ENCODE peak calls at places on chromosomes 11 and 22, in ten cellular contexts. D is adipocyte; Y is T-helper 2 cell; X is activated effector memory CD4-positive, alpha-beta T cell treated with Interleukin-2 at 50 U/mL for 16 hours; C is anterior cingulate cortex; J is stomach; I is GM18507; R is head of caudate nucleus; L is effector memory CD8-positive, alpha-beta T cell; Z is stimulated activated CD4-positive, alpha-beta T cell treated with anti-CD3 and anti-CD28 coated beads, Interleukin-1b, Interleukin-23, amount 100 ng/mL, for 24 hours. M is an unnamed sample.

GRCh38 chr22:46149998-46150549 is at the start of gene PPARA:
- DNase-seq in D (peak), Y (peak), X (peak), C (peak), J (peak), I (peak), R (peak), L (peak), Z (peak), M (peak)

GRCh38 chr11:65787649-65788622 is 1.1 kb downstream of the OVOL1 start:
- DNase-seq in D (no peak), Y (no peak), X (no peak), C (no peak), J (peak), I (no peak), R (no peak), L (no peak), Z (no peak), M (no peak)

GRCh38 chr11:134949716-134950115 is 537.7 kb upstream of the B3GAT1 start:
- DNase-seq in D (no peak), Y (no peak), X (no peak), C (no peak), J (no peak), I (no peak), R (no peak), L (no peak), Z (no peak), M (no peak)

GRCh38 chr11:64916040-64916847 is 765 bp downstream of the ATG2A start:
- DNase-seq in D (peak), Y (peak), X (peak), C (no peak), J (peak), I (peak), R (no peak), L (peak), Z (no peak), M (no peak)

GRCh38 chr22:47032091-47032943 is 269.9 kb downstream of the TBC1D22A start:
- DNase-seq in D (no peak), Y (no peak), X (no peak), C (no peak), J (peak), I (no peak), R (no peak), L (no peak), Z (no peak), M (no peak)

GRCh38 chr11:69791266-69791665 is 16.1 kb upstream of the FGF4 start:
- DNase-seq in D (peak), Y (no peak), X (no peak), C (peak), J (no peak), I (no peak), R (no peak), L (no peak), Z (no peak), M (no peak)

GRCh38 chr11:119144825-119145476 is 3.9 kb upstream of the ABCG4 start:
- DNase-seq in D (peak), Y (no peak), X (no peak), C (peak), J (peak), I (peak), R (peak), L (no peak), Z (no peak), M (peak)

GRCh38 chr11:123334925-123335324 is 95.1 kb upstream of the GRAMD1B start:
- DNase-seq in D (no peak), Y (no peak), X (no peak), C (no peak), J (no peak), I (no peak), R (no peak), L (no peak), Z (no peak), M (no peak)

GRCh38 chr11:6755303-6755952 is 16.3 kb downstream of the OR2AG2 start:
- DNase-seq in D (peak), Y (peak), X (no peak), C (peak), J (peak), I (no peak), R (no peak), L (peak), Z (no peak), M (peak)

GRCh38 chr11:62853279-62853965 is 14.0 kb upstream of the WDR74 start:
- DNase-seq in D (no peak), Y (peak), X (no peak), C (no peak), J (no peak), I (no peak), R (no peak), L (no peak), Z (no peak), M (no peak)

GRCh38 chr11:2837096-2837601 is 48.4 kb downstream of the CDKN1C start:
- DNase-seq in D (peak), Y (no peak), X (no peak), C (no peak), J (peak), I (no peak), R (no peak), L (no peak), Z (no peak), M (peak)

GRCh38 chr11:65452806-65453490 is 30.4 kb downstream of the NEAT1 start:
- DNase-seq in D (peak), Y (no peak), X (no peak), C (no peak), J (no peak), I (no peak), R (no peak), L (no peak), Z (no peak), M (no peak)

GRCh38 chr11:96567193-96567592 is 177.4 kb downstream of the JRKL start:
- DNase-seq in D (no peak), Y (no peak), X (no peak), C (no peak), J (no peak), I (no peak), R (no peak), L (no peak), Z (no peak), M (no peak)